ENCODE peak calls at places on chromosomes 6 and 20, in ten cellular contexts. A is AG04450, Z is lower lobe of right lung, D is IMR-90, S is iPS DF 6.9, C is testis, M is heart left ventricle, O is sigmoid colon, E is tibial artery, Y is upper lobe of right lung. L is an unnamed sample.

GRCh38 chr6:18724056-18724455 is 336.9 kb downstream of the RNF144B start:
- DNase-seq in A (no peak), Z (no peak), D (no peak), S (no peak), C (no peak), M (no peak), O (no peak), E (no peak), Y (no peak), L (no peak)

GRCh38 chr6:27078734-27079357 is 168.7 kb upstream of the PRSS16 start:
- DNase-seq in A (peak), Z (no peak), D (peak), S (no peak), C (peak), M (no peak), O (no peak), E (no peak), Y (peak), L (no peak)

GRCh38 chr6:50850223-50850751 is 31.6 kb downstream of the TFAP2B start:
- DNase-seq in A (no peak), Z (no peak), D (no peak), S (no peak), C (peak), M (no peak), O (no peak), E (no peak), Y (no peak), L (no peak)

GRCh38 chr6:14871196-14871595 is 374.7 kb upstream of the JARID2 start:
- DNase-seq in A (no peak), Z (no peak), D (peak), S (no peak), C (no peak), M (peak), O (no peak), E (no peak), Y (no peak), L (no peak)

GRCh38 chr6:151038616-151039015 is 173.1 kb downstream of the MTHFD1L start:
- DNase-seq in A (no peak), Z (no peak), D (no peak), S (no peak), C (no peak), M (no peak), O (no peak), E (no peak), Y (no peak), L (no peak)

GRCh38 chr6:13762648-13763441 is 51.2 kb upstream of the RANBP9 start:
- DNase-seq in A (peak), Z (no peak), D (peak), S (no peak), C (no peak), M (no peak), O (peak), E (peak), Y (no peak), L (peak)

GRCh38 chr20:8721098-8721497 is 347.8 kb upstream of the PLCB4 start:
- DNase-seq in A (peak), Z (no peak), D (peak), S (peak), C (peak), M (peak), O (peak), E (no peak), Y (no peak), L (no peak)

GRCh38 chr6:140208286-140208685 is 833.8 kb upstream of the CITED2 start:
- DNase-seq in A (no peak), Z (no peak), D (no peak), S (no peak), C (no peak), M (no peak), O (no peak), E (no peak), Y (no peak), L (no peak)

GRCh38 chr20:57211949-57212889 is 54.2 kb downstream of the BMP7 start:
- DNase-seq in A (peak), Z (no peak), D (peak), S (no peak), C (peak), M (peak), O (peak), E (no peak), Y (no peak), L (no peak)

GRCh38 chr20:14790771-14791517 is 453.5 kb upstream of the FLRT3 start:
- DNase-seq in A (no peak), Z (no peak), D (no peak), S (no peak), C (no peak), M (no peak), O (no peak), E (no peak), Y (no peak), L (no peak)

GRCh38 chr6:107534762-107535161 is 44.8 kb downstream of the SOBP start:
- DNase-seq in A (no peak), Z (no peak), D (no peak), S (no peak), C (no peak), M (no peak), O (no peak), E (no peak), Y (no peak), L (no peak)

GRCh38 chr6:3031857-3032256 is 32.2 kb downstream of the NQO2 start:
- DNase-seq in A (no peak), Z (no peak), D (no peak), S (no peak), C (no peak), M (no peak), O (no peak), E (no peak), Y (no peak), L (no peak)

GRCh38 chr6:7121704-7122241 is 14.0 kb downstream of the RREB1 start:
- DNase-seq in A (no peak), Z (peak), D (no peak), S (no peak), C (no peak), M (no peak), O (no peak), E (no peak), Y (no peak), L (peak)

GRCh38 chr6:65289491-65289890 is 417.5 kb downstream of the EYS start:
- DNase-seq in A (no peak), Z (no peak), D (peak), S (no peak), C (no peak), M (no peak), O (no peak), E (no peak), Y (no peak), L (no peak)

GRCh38 chr6:73308712-73309533 is 45.2 kb downstream of the DPPA5 start:
- DNase-seq in A (no peak), Z (no peak), D (no peak), S (no peak), C (peak), M (no peak), O (no peak), E (no peak), Y (no peak), L (no peak)

GRCh38 chr6:150723857-150724256 is 124.2 kb downstream of the PLEKHG1 start:
- DNase-seq in A (no peak), Z (no peak), D (no peak), S (no peak), C (no peak), M (no peak), O (no peak), E (no peak), Y (no peak), L (no peak)

GRCh38 chr20:47455133-47456040 is 46.3 kb upstream of the NCOA3 start:
- DNase-seq in A (no peak), Z (no peak), D (no peak), S (no peak), C (no peak), M (no peak), O (no peak), E (no peak), Y (no peak), L (no peak)

GRCh38 chr20:17928211-17928611 is 40.4 kb downstream of the SNX5 start:
- DNase-seq in A (no peak), Z (no peak), D (no peak), S (no peak), C (no peak), M (no peak), O (no peak), E (no peak), Y (no peak), L (no peak)

GRCh38 chr6:84193140-84193708 is 34.2 kb downstream of the CEP162 start:
- DNase-seq in A (no peak), Z (no peak), D (peak), S (no peak), C (no peak), M (no peak), O (no peak), E (no peak), Y (no peak), L (no peak)

GRCh38 chr6:141026504-141026903 is 1106.2 kb upstream of the GJE1 start:
- DNase-seq in A (no peak), Z (no peak), D (no peak), S (no peak), C (no peak), M (no peak), O (no peak), E (no peak), Y (no peak), L (no peak)

GRCh38 chr20:59765599-59766177 is 161.3 kb downstream of the PHACTR3 start:
- DNase-seq in A (no peak), Z (no peak), D (no peak), S (no peak), C (peak), M (no peak), O (no peak), E (no peak), Y (no peak), L (no peak)

GRCh38 chr6:38975621-38976049 is 72.9 kb upstream of the GLP1R start:
- DNase-seq in A (no peak), Z (no peak), D (no peak), S (no peak), C (no peak), M (no peak), O (no peak), E (no peak), Y (no peak), L (no peak)

GRCh38 chr6:167858842-167859520 is 32.3 kb downstream of the AFDN start:
- DNase-seq in A (no peak), Z (no peak), D (no peak), S (no peak), C (no peak), M (no peak), O (no peak), E (no peak), Y (no peak), L (no peak)

GRCh38 chr20:24815931-24816330 is 133.1 kb upstream of the CST7 start:
- DNase-seq in A (no peak), Z (no peak), D (no peak), S (no peak), C (no peak), M (no peak), O (no peak), E (no peak), Y (no peak), L (no peak)

GRCh38 chr20:18754030-18754659 is 59.4 kb upstream of the SCP2D1 start:
- DNase-seq in A (no peak), Z (no peak), D (peak), S (no peak), C (no peak), M (no peak), O (no peak), E (no peak), Y (no peak), L (no peak)

GRCh38 chr20:36497856-36498255 is 43.5 kb upstream of the MYL9 start:
- DNase-seq in A (no peak), Z (no peak), D (no peak), S (no peak), C (peak), M (peak), O (peak), E (no peak), Y (no peak), L (no peak)

GRCh38 chr20:36499723-36500501 is 41.4 kb upstream of the MYL9 start:
- DNase-seq in A (no peak), Z (no peak), D (peak), S (no peak), C (no peak), M (no peak), O (peak), E (no peak), Y (no peak), L (no peak)

GRCh38 chr20:36499211-36499610 is 42.1 kb upstream of the MYL9 start:
- DNase-seq in A (no peak), Z (no peak), D (no peak), S (no peak), C (no peak), M (no peak), O (peak), E (peak), Y (no peak), L (no peak)

GRCh38 chr20:36496707-36497669 is 44.3 kb upstream of the MYL9 start:
- DNase-seq in A (no peak), Z (no peak), D (no peak), S (no peak), C (peak), M (no peak), O (peak), E (no peak), Y (no peak), L (no peak)

DNA sequence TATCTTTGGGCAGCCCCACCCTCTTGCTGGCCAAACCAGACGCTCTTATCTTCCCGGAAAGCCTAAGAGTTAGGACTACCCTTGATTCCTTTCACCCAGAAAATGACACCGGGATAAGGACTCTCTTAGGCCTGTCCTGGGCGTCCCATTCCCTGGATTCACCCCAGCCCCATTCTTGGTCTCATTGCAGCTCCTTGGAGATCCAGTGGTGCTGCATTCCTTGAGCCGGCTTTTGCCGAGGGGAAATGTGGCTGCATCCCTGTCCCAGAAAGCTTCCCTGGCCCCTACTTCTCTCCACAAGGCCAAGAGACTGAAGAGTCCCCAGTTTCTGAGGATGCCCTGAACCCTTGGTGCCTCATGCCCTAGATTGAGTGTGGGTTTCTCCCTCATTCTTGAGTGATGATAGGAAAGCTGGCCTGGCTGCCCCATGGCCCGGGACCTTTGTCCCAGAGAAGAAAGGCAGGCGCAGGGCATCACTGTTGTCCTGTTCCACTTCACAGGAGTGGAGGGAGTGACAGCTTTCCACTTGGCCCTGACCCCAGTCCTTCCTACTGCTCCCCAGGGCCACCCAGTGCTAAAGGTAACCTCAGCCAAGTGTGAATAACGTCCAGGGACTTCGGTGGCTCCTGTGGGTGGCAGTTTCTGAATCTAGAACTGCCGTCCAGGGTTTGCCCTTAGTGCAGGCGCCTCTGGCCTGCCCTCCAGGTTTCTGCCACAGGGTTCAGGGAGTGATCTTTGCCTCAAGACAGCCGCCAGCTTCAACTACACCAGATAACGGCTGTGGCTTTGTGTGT is 42.7 kb upstream of the MYL9 start:
- DNase-seq in A (no peak), Z (no peak), D (no peak), S (no peak), C (no peak), M (peak), O (no peak), E (no peak), Y (no peak), L (no peak)
- H3K27ac ChIP-seq in A (no peak), Z (no peak), D (no peak), S (no peak), C (peak), M (peak), O (no peak), E (peak), Y (no peak), L (peak)

GRCh38 chr6:161414800-161415199 is 140.9 kb upstream of the AGPAT4 start:
- DNase-seq in A (no peak), Z (no peak), D (no peak), S (no peak), C (no peak), M (no peak), O (no peak), E (no peak), Y (no peak), L (no peak)

GRCh38 chr6:161418458-161418945 is 144.6 kb upstream of the AGPAT4 start:
- DNase-seq in A (peak), Z (no peak), D (peak), S (peak), C (peak), M (no peak), O (no peak), E (no peak), Y (no peak), L (peak)

GRCh38 chr6:161415302-161415855 is 141.5 kb upstream of the AGPAT4 start:
- DNase-seq in A (no peak), Z (no peak), D (no peak), S (no peak), C (no peak), M (no peak), O (no peak), E (no peak), Y (no peak), L (no peak)

GRCh38 chr6:161414180-161414579 is 140.3 kb upstream of the AGPAT4 start:
- DNase-seq in A (no peak), Z (no peak), D (no peak), S (no peak), C (no peak), M (peak), O (no peak), E (no peak), Y (no peak), L (no peak)

DNA sequence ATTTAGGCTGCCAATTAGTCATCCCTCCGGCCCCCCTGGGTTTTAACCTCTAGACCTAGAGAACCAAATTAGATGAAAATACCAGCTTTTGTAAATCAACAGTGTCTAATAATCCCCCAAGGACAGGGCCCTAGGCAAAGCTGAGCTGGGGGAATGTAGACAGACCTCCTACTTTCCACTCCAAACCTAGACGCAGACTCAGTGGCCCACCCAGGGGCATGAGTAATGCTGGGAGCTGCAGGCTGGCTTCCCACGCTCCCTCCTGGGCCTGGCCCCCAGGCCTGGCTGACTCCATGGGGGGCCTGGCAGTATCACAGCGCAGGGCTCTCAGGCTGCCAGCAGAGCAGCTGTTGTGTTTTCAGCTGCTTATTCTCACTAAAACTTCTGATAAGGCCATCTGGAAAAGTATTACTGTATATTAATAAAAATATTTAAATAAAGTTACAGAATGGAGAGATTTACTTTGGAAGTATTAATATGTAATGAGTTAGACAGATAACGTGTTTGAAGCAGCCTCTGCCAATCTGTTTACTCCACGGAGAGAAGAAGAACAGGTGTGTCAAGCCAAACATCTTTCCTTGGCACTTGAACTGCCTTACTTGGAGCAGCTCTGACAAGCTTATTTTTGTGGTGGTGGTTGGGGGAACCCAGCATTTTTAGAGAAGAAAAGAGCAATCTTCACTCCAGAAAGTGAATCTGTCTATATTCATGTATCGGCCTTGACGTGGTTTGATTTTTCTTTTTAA is 144.0 kb upstream of the AGPAT4 start:
- DNase-seq in A (peak), Z (no peak), D (peak), S (no peak), C (peak), M (peak), O (peak), E (no peak), Y (no peak), L (no peak)
- H3K27ac ChIP-seq in A (peak), Z (no peak), D (no peak), S (no peak), C (peak), M (peak), O (peak), E (no peak), Y (no peak), L (no peak)

GRCh38 chr6:44493132-44493531 is 105.6 kb downstream of the CDC5L start:
- DNase-seq in A (no peak), Z (no peak), D (no peak), S (no peak), C (no peak), M (no peak), O (no peak), E (no peak), Y (no peak), L (no peak)

GRCh38 chr6:44494011-44494501 is 106.5 kb downstream of the CDC5L start:
- DNase-seq in A (peak), Z (no peak), D (peak), S (no peak), C (no peak), M (no peak), O (no peak), E (no peak), Y (no peak), L (no peak)

GRCh38 chr6:44496705-44497369 is 109.3 kb downstream of the CDC5L start:
- DNase-seq in A (no peak), Z (no peak), D (no peak), S (no peak), C (no peak), M (no peak), O (no peak), E (no peak), Y (no peak), L (no peak)

GRCh38 chr6:44495036-44495901 is 107.8 kb downstream of the CDC5L start:
- DNase-seq in A (no peak), Z (no peak), D (no peak), S (no peak), C (no peak), M (no peak), O (no peak), E (no peak), Y (no peak), L (no peak)

GRCh38 chr6:44493593-44493992 is 106.1 kb downstream of the CDC5L start:
- DNase-seq in A (no peak), Z (no peak), D (no peak), S (no peak), C (no peak), M (no peak), O (no peak), E (no peak), Y (no peak), L (no peak)
- H3K27ac ChIP-seq in A (no peak), Z (no peak), D (no peak), S (no peak), C (no peak), M (no peak), O (no peak), E (no peak), Y (no peak), L (no peak)

DNA sequence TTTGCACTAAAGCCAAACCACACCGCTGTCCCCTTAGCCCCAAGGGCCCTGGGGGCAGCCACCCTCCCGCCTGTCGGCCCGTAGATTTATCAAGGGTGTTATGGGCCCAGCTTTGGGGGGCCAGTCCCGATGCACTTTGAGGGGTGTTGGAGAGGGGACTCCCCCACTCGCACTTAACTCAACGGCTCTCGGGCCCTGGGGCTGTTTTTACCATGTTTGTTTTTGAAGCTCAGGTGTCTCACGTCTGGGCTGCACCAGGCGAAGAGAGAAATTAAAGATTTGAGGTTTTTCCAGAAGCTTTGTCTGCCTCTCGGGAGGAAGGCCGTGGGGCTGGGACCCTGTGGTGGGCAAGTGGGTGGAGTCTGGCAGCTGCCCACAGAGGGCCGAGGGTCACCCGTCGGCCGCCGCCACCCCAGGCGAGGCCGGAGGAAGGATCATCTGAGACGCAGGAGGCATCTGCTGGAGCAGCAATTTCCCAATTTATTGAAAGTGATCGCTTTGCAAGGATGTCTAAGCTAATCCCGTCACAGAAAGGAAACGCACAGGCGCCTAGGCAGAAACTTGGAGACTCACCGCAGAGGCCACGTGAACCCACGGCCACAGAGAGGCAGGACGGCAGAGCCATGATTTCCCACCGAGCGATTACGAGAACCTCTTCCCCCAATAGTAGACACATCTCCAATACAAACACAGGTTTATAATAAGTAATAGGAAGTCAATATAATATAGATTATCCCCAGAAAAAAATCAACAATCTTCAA is 3.8 kb downstream of the SLC2A4RG start:
- DNase-seq in A (no peak), Z (no peak), D (no peak), S (no peak), C (no peak), M (no peak), O (peak), E (no peak), Y (peak), L (no peak)
- H3K27ac ChIP-seq in A (no peak), Z (no peak), D (no peak), S (no peak), C (peak), M (no peak), O (no peak), E (no peak), Y (no peak), L (no peak)